ENCODE peak calls at places on chromosome 21, in seven cellular contexts. C, Y, Q, G, B, H and M are unnamed samples.

GRCh38 chr21:37550618-37551405 is 184.2 kb downstream of the DYRK1A start:
- DNase-seq in Q (no peak), Y (no peak), G (no peak), H (no peak), C (no peak), B (no peak), M (no peak)

GRCh38 chr21:41432567-41433460 is 6.8 kb downstream of the MX1 start:
- DNase-seq in G (no peak), B (peak; percentile 80), H (no peak), C (no peak), Q (no peak), Y (no peak), M (no peak)

GRCh38 chr21:15207231-15207630 is 142.4 kb upstream of the NRIP1 start:
- DNase-seq in G (no peak), H (no peak), C (no peak), Y (no peak), B (no peak), Q (no peak), M (no peak)

GRCh38 chr21:28516996-28517592 is 475.6 kb downstream of the LTN1 start:
- DNase-seq in G (peak; percentile 90), C (peak; percentile 92), Q (peak; percentile 26), B (peak; percentile 68), Y (peak; percentile 79), H (peak; percentile 77), M (peak; percentile 27)

GRCh38 chr21:41957991-41958766 is 4.4 kb upstream of the C2CD2 start:
- DNase-seq in G (no peak), Y (no peak), C (peak; percentile 43), Q (peak; percentile 92), B (peak; percentile 49), H (peak; percentile 99), M (peak; percentile 19)

GRCh38 chr21:41762236-41762635 is 4.6 kb downstream of the RIPK4 start:
- DNase-seq in C (peak; percentile 95), Q (no peak), B (no peak), H (peak; percentile 47), G (peak; percentile 89), Y (no peak), M (peak; percentile 16)

GRCh38 chr21:39597595-39598185 is 15.1 kb upstream of the B3GALT5 start:
- DNase-seq in Y (no peak), C (no peak), B (no peak), Q (no peak), G (no peak), H (no peak), M (no peak)

GRCh38 chr21:24367936-24368335 is 1239.3 kb downstream of the MRPL39 start:
- DNase-seq in Y (no peak), Q (peak; percentile 38), C (no peak), H (peak; percentile 65), G (no peak), B (no peak), M (no peak)

GRCh38 chr21:26845066-26845749 is at the start of gene ADAMTS1:
- DNase-seq in H (peak; percentile 76), Q (peak; percentile 62), C (peak; percentile 87), G (peak; percentile 95), B (peak; percentile 87), Y (peak; percentile 92), M (peak; percentile 40)

GRCh38 chr21:39082656-39083376 is 100.4 kb downstream of the PSMG1 start:
- DNase-seq in G (peak; percentile 51), B (no peak), Q (no peak), H (peak; percentile 45), C (peak; percentile 55), Y (no peak), M (no peak)

GRCh38 chr21:41715649-41716321 is 51.1 kb downstream of the RIPK4 start:
- DNase-seq in Y (peak; percentile 70), B (no peak), C (peak; percentile 51), Q (no peak), G (no peak), H (peak; percentile 64), M (no peak)

GRCh38 chr21:38777015-38777414 is 28.7 kb upstream of the ETS2 start:
- DNase-seq in Y (no peak), H (no peak), Q (no peak), C (no peak), G (no peak), B (no peak), M (no peak)

GRCh38 chr21:29812947-29813346 is 126.8 kb downstream of the GRIK1 start:
- DNase-seq in C (no peak), Q (no peak), B (no peak), H (no peak), G (no peak), Y (no peak), M (no peak)

GRCh38 chr21:36873511-36873910 is 93.0 kb downstream of the HLCS start:
- DNase-seq in G (no peak), C (no peak), Q (no peak), B (no peak), Y (no peak), H (peak; percentile 23), M (no peak)

GRCh38 chr21:26844258-26845065 is 747 bp downstream of the ADAMTS1 start:
- DNase-seq in C (peak; percentile 60), B (peak; percentile 55), H (peak; percentile 33), Q (peak; percentile 37), G (peak; percentile 74), Y (peak; percentile 77), M (no peak)

GRCh38 chr21:42218836-42219605 is at the start of gene ABCG1:
- DNase-seq in G (peak; percentile 88), H (peak; percentile 42), C (peak; percentile 87), Y (peak; percentile 69), B (peak; percentile 52), Q (no peak), M (peak; percentile 67)

GRCh38 chr21:31258073-31258472 is 86.0 kb downstream of the TIAM1 start:
- DNase-seq in B (no peak), H (no peak), Y (no peak), C (no peak), G (no peak), Q (no peak), M (no peak)

DNA sequence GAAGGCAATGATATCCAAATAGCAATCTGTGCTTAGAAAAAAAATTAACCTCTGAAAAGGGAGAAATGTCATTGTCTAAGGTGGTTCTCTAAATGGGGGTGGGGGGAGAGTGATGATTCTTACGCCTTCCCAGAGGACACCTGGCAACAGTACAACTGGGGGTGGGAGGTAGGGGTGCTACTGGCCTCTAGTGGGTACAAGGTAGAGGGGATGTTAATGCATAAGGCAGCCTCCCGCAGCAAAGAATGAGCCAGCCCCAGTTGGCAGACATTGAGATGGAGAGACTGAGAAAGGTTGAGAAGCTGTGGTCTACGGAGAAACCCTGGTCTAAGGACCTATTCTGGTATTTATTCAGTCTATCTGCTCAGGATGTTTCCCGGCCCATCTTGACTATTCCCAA is 472.2 kb upstream of the RUNX1 start:
- DNase-seq in H (no peak), C (peak; percentile 46), Y (no peak), B (no peak), G (peak; percentile 23), Q (no peak), M (no peak)
- TF ChIP-seq CTCF in H (no peak), C (peak; percentile 51), Y (no peak), B (no peak), G (peak; percentile 28), Q (no peak), M (no peak)

GRCh38 chr21:43858806-43859648 is 6.0 kb upstream of the AGPAT3 start:
- DNase-seq in H (no peak), Q (no peak), B (no peak), C (peak; percentile 39), Y (peak; percentile 38), G (no peak), M (no peak)
- TF ChIP-seq CTCF in H (no peak), Q (no peak), B (no peak), C (peak; percentile 58), Y (no peak), G (no peak), M (no peak)

GRCh38 chr21:17930102-17930501 is 110.9 kb upstream of the C21orf91 start:
- DNase-seq in H (no peak), G (peak; percentile 2), C (no peak), B (no peak), Y (no peak), Q (no peak), M (no peak)

GRCh38 chr21:17921579-17922530 is 102.7 kb upstream of the C21orf91 start:
- DNase-seq in B (no peak), H (peak; percentile 85), C (no peak), Q (peak; percentile 94), Y (no peak), G (no peak), M (no peak)

GRCh38 chr21:17925000-17925610 is 105.9 kb upstream of the C21orf91 start:
- DNase-seq in B (peak; percentile 45), Q (peak; percentile 35), Y (no peak), G (peak; percentile 83), H (peak; percentile 83), C (peak; percentile 87), M (peak; percentile 70)

GRCh38 chr21:17929514-17929913 is 110.4 kb upstream of the C21orf91 start:
- DNase-seq in H (no peak), G (peak; percentile 11), B (no peak), Y (no peak), C (no peak), Q (no peak), M (no peak)

DNA sequence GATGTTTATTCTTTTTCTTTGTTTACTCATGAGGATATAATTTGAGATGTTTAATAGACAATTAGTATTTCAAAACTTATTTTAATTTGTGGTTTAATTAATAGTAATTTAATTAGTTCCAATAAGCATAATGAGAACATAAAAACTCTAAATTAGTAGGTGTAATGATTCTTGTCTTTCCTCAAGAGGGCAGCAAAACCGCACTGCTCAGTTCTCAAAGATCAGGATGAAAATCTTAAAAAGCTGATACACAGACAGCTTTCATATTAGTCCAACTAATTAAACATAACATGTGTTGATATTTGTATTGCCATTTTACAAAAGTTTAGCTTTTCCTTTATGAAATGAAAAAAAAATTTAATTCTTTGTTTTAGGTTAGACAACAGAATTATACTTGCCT is 106.7 kb upstream of the C21orf91 start:
- DNase-seq in Q (no peak), H (peak; percentile 50), Y (no peak), B (no peak), C (peak; percentile 43), G (peak; percentile 27), M (no peak)
- TF ChIP-seq CTCF in Q (peak; percentile 40), H (peak; percentile 64), Y (peak; percentile 15), B (peak; percentile 33), C (peak; percentile 59), G (peak; percentile 67), M (peak; percentile 30)

GRCh38 chr21:44952929-44953627 is 13.2 kb downstream of the SLX9 start:
- DNase-seq in C (no peak), B (no peak), G (no peak), Y (peak; percentile 49), Q (no peak), H (no peak), M (no peak)

GRCh38 chr21:44950351-44950750 is 10.5 kb downstream of the SLX9 start:
- DNase-seq in B (no peak), H (no peak), G (no peak), Q (no peak), C (no peak), Y (peak; percentile 54), M (no peak)

GRCh38 chr21:44953628-44954021 is 13.8 kb downstream of the SLX9 start:
- DNase-seq in H (no peak), Y (peak; percentile 22), C (no peak), Q (no peak), G (no peak), B (no peak), M (no peak)

GRCh38 chr21:44951186-44951915 is 11.5 kb downstream of the SLX9 start:
- DNase-seq in C (no peak), G (no peak), H (no peak), Y (peak; percentile 57), B (no peak), Q (no peak), M (no peak)

GRCh38 chr21:44952116-44952928 is 12.5 kb downstream of the SLX9 start:
- DNase-seq in G (no peak), C (no peak), H (no peak), Q (no peak), B (no peak), Y (peak; percentile 47), M (no peak)
- TF ChIP-seq CTCF in G (no peak), C (no peak), H (no peak), Q (no peak), B (no peak), Y (no peak), M (no peak)